ENCODE peak calls at places on chromosomes 6 and 20, in six cellular contexts. M, W, Z, T, A and U are unnamed samples.

GRCh38 chr20:48771542-48771941 is 56.3 kb downstream of the PREX1 start:
- DNase-seq in W (no peak), T (no peak), Z (no peak), A (no peak), M (no peak), U (no peak)

GRCh38 chr20:40991181-40991889 is 37.3 kb upstream of the TOP1 start:
- DNase-seq in W (no peak), M (no peak), A (peak), T (peak), Z (peak), U (no peak)

GRCh38 chr6:77463308-77463880 is at the start of gene HTR1B:
- DNase-seq in M (no peak), A (no peak), W (no peak), Z (no peak), T (peak), U (no peak)

GRCh38 chr6:6758915-6759654 is 170.6 kb downstream of the LY86 start:
- DNase-seq in Z (no peak), W (peak), T (peak), M (no peak), A (peak), U (peak)

GRCh38 chr6:39076993-39077535 is 28.5 kb downstream of the GLP1R start:
- DNase-seq in Z (no peak), W (no peak), M (no peak), A (no peak), T (no peak), U (no peak)

GRCh38 chr6:127210725-127211124 is 55.9 kb upstream of the RNF146 start:
- DNase-seq in W (no peak), M (no peak), Z (no peak), T (no peak), A (no peak), U (no peak)

GRCh38 chr6:157741889-157742615 is 81.0 kb upstream of the SNX9 start:
- DNase-seq in Z (no peak), W (no peak), A (peak), M (peak), T (peak), U (no peak)

GRCh38 chr6:139251377-139252017 is 40.3 kb downstream of the TXLNB start:
- DNase-seq in Z (no peak), W (no peak), T (no peak), A (no peak), M (no peak), U (no peak)

GRCh38 chr6:148561629-148562028 is 185.2 kb upstream of the UST start:
- DNase-seq in Z (peak), A (no peak), M (no peak), W (no peak), T (no peak), U (no peak)

GRCh38 chr6:148556415-148556814 is 190.4 kb upstream of the UST start:
- DNase-seq in A (no peak), W (no peak), M (no peak), T (no peak), Z (peak), U (no peak)

GRCh38 chr6:148557796-148558457 is 188.9 kb upstream of the UST start:
- DNase-seq in T (no peak), M (no peak), A (no peak), W (no peak), Z (peak), U (no peak)

GRCh38 chr6:148563066-148563465 is 183.8 kb upstream of the UST start:
- DNase-seq in W (no peak), Z (peak), A (no peak), T (no peak), M (no peak), U (no peak)

DNA sequence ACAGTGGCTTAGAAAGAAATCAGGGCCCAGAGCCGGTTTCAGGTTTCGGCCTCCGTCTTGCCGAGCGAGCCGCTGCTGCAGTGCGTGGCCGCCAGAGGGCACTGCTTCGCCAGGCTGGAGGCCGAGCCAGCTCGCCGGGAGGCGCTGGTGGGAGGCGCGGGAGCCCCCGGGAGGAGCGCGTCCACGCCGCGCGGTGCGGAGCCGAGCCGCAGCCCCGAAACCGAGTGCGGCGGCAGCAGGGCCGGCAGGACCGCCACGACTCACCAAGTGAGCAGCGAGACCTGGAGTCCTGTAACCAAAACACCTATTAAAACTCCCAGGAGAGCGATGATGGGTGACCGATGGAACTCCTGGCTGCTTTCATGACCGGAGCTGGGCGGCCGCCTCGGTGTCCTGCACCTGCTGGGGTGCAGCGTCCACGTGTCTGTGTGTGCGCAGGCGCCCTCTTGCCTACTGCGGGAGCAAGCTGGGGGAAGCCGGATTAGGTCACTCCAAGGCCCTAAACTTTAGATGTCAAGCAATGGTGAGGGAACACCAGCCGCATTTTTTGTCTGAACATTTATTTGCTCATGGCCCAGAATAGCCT is 186.9 kb upstream of the UST start:
- DNase-seq in T (peak), M (peak), Z (peak), A (peak), W (peak), U (peak)
- H3K27ac ChIP-seq in T (peak), M (peak), Z (no peak), A (no peak), W (no peak), U (peak)

DNA sequence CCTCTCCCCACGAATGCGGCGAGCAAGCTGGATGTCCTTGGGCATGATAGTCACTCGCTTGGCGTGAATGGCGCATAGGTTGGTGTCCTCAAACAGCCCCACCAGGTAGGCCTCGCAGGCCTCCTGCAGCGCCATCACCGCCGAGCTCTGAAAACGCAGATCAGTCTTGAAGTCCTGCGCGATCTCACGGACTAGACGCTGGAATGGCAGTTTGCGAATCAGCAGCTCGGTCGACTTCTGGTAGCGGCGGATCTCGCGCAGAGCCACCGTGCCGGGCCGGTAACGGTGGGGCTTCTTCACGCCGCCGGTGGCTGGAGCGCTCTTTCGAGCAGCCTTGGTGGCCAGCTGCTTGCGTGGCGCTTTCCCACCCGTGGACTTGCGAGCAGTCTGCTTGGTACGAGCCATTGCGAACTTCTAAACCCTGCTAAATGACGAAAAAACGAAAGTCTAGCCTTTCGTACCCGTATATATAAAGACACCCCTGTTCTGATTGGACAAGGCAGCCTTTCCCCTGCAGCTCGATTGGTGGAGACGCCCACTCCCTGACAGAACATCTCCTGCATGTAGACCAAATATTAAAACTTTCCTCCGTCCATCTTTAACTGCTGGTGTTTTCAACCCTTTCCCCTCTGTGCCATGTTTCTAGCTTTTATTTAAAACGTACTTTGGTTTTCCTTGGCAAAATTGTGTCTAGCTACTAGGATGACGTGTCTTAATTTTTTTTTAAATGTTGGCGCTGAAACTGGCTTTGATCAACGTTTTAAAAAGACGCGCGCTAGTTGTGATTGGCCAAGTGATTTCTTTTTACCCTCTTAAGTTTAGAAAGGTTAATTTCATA is 109.8 kb downstream of the HFE start:
- DNase-seq in T (peak), A (peak), Z (no peak), W (peak), M (peak), U (peak)
- TF ChIP-seq POLR2A in T (peak), A (no peak), Z (peak), W (peak), M (peak), U (no peak)

DNA sequence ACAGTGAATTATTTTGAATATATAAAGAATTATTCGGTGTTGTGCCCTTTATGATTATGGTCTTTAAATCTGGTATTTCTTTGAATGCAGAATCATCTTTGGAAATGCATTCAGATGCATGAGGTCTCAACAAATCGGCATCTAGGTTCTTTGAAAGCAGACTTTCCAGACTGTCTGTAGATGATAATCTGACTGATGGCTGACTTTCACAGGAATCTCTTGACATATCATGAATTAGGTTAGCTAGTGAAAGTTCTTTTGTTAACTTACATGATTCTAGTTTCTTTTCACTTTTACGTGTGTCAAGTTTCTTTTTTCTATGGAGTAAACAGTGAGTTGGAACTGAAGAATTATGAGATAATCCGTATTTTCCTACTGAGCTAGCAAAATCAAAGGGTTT is 17.1 kb downstream of the HBS1L start:
- DNase-seq in M (no peak), Z (no peak), T (no peak), W (no peak), A (no peak), U (no peak)
- H3K27ac ChIP-seq in M (no peak), Z (no peak), T (no peak), W (no peak), A (no peak), U (no peak)

GRCh38 chr6:116465246-116465645 is 4.1 kb downstream of the CALHM6 start:
- DNase-seq in T (no peak), A (no peak), W (no peak), Z (no peak), M (no peak), U (no peak)

GRCh38 chr6:116462516-116462915 is 1.3 kb downstream of the CALHM6 start:
- DNase-seq in T (no peak), M (no peak), W (no peak), A (no peak), Z (no peak), U (no peak)

GRCh38 chr6:116459927-116460326 is 1.2 kb upstream of the CALHM6 start:
- DNase-seq in W (no peak), M (no peak), T (no peak), A (no peak), Z (no peak), U (no peak)

GRCh38 chr6:116461075-116461474 is at the start of gene CALHM6:
- DNase-seq in M (no peak), A (no peak), Z (no peak), W (no peak), T (no peak), U (no peak)

GRCh38 chr6:116461563-116462507 is 660 bp downstream of the CALHM6 start:
- DNase-seq in A (peak), Z (peak), M (peak), T (peak), W (peak), U (peak)
- TF ChIP-seq POLR2A in A (no peak), Z (no peak), M (no peak), T (no peak), W (no peak), U (no peak)

GRCh38 chr20:47326718-47327137 is 29.8 kb downstream of the ZMYND8 start:
- DNase-seq in M (no peak), T (no peak), Z (no peak), A (no peak), W (no peak), U (no peak)

GRCh38 chr20:47325242-47325641 is 31.3 kb downstream of the ZMYND8 start:
- DNase-seq in Z (no peak), M (no peak), A (no peak), W (no peak), T (no peak), U (no peak)

GRCh38 chr20:47330071-47330470 is 26.4 kb downstream of the ZMYND8 start:
- DNase-seq in A (no peak), W (no peak), Z (no peak), M (no peak), T (no peak), U (no peak)

GRCh38 chr20:47328841-47329448 is 27.6 kb downstream of the ZMYND8 start:
- DNase-seq in W (peak), T (peak), Z (no peak), M (peak), A (peak), U (no peak)

DNA sequence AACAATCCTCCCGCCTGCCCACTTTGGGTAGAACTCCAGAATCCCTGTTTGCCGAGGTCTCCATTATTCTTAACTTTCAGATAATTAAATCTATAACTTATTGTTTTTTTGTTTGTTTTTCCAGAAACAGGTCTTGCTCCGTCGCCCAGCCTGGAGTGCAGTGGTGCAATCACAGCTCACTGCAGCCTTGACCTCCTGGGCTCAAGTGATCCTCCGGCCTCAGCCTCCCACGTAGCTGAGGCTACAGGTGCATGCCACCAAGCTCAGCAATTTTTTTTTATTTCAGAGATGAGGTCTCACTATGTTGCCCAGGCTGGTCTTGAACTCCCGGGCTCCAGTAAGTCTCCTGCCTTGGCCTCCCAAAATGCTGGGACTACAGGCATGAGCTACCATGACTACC is 28.8 kb downstream of the ZMYND8 start:
- DNase-seq in A (no peak), W (no peak), M (no peak), T (no peak), Z (no peak), U (no peak)
- H3K27ac ChIP-seq in A (no peak), W (no peak), M (no peak), T (peak), Z (peak), U (peak)

DNA sequence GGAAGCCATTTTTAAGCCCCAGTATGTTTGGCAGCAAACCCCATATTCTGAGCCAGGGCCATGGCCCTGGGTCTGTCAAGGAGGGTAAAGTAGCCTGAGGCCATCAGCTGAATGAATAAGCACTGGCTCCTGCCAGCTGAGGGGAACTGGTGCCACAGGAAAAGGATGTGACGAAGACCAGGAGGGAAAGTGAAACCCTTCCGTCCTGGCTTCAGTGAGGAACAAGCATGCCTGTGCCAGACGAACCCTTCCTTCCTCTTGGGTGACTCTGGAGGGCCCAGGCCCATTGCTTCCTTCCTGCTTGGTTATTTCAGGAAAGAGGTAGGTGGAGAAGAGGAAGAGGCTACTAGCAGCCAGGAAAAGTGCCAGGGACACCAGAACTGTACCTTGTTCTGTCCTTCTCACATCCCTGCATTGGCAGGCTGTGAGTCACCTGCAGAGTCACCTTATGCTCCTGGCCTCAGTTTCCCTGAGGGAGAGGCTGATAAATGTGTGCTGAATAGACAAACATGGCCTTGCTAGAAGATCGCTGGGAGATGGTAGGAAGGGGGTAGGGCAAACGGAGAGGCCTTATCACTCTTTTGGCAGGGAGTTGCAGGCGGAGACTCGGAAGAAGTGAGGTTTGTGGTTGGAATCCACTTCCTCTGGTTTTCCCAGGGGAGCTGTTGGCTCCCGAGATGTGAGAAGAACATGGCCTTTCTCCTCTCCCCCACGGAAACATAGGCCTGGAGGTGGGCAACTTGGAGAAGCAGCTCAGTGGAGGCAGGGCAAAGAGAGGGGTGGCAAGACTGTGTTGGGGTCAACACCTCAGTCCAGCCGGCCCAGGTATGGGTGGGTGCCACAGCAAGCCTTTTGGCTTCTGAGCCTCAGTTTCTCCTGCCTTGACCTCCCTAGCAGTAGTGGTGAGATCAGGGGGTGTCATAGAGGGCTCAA is 37.4 kb downstream of the COX4I2 start:
- DNase-seq in T (peak), M (peak), A (peak), W (peak), Z (no peak), U (peak)
- TF ChIP-seq POLR2A in T (no peak), M (no peak), A (no peak), W (no peak), Z (no peak), U (no peak)

GRCh38 chr6:144617231-144618199 is 332.4 kb downstream of the UTRN start:
- DNase-seq in A (no peak), T (no peak), Z (no peak), M (no peak), W (no peak), U (no peak)
- H3K27ac ChIP-seq in A (no peak), T (no peak), Z (no peak), M (no peak), W (no peak), U (no peak)